ENCODE peak calls at places on chromosomes 13 and 19, in four cellular contexts. D, T, X and B are unnamed samples.

GRCh38 chr13:27008733-27009132 is 162.9 kb downstream of the USP12 start:
- DNase-seq in D (no peak), T (no peak), X (no peak), B (no peak)

GRCh38 chr13:78298657-78299056 is 304.7 kb downstream of the POU4F1 start:
- DNase-seq in T (no peak), X (no peak), D (no peak), B (no peak)

GRCh38 chr13:86020350-86021002 is 221.3 kb upstream of the SLITRK6 start:
- DNase-seq in T (no peak), X (no peak), D (no peak), B (peak)

GRCh38 chr13:50130686-50131051 is 115.4 kb downstream of the KCNRG start:
- DNase-seq in D (peak), X (no peak), T (no peak), B (peak)

GRCh38 chr19:36771275-36772231 is 1.1 kb downstream of the ZNF850 start:
- DNase-seq in X (peak), D (peak), T (peak), B (peak)

GRCh38 chr13:62887046-62887445 is 1471.4 kb upstream of the PCDH20 start:
- DNase-seq in D (no peak), X (no peak), T (no peak), B (no peak)

GRCh38 chr19:17847538-17848366 is at the start of gene JAK3:
- DNase-seq in X (peak), T (peak), D (peak), B (peak)

GRCh38 chr13:57632276-57633140 is 964 bp downstream of the PCDH17 start:
- DNase-seq in X (no peak), T (no peak), D (peak), B (peak)

GRCh38 chr19:33861950-33862349 is 65.3 kb downstream of the KCTD15 start:
- DNase-seq in T (no peak), X (no peak), D (no peak), B (no peak)

GRCh38 chr13:28357247-28357825 is 137.6 kb downstream of the FLT1 start:
- DNase-seq in D (no peak), X (no peak), T (no peak), B (no peak)

DNA sequence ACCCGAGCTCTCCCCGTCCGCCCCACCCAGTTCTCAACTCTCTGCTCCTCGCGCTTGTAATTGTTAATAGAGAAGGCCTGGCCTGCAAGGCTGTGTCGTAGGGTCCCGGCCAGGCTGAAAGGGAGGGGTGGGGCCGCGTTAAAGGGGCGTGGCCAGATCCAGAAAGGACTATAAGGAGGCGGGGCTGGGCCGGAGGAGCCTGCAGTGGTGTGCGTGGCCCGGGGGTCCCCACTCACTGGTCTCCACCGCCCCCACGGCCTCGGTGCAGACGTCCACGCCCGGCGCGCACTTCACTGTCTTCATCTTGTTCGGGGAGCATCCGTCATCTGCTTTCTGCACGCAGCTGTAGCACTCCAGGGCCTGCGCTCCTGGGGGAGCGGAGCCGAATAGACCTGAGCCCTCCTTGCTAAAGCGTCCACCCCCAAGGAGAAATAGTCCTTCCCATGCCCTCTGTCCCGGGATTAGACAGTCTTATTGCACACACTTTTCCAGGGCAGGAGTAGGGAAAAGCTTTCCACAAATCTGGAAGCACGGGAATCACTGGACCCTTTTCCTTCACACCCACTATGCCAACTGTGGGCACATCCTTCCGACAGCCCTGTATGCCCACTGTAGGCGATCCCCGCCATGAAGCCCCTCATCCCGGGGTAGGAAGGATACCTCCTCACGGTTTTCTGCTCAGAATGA is 1.2 kb downstream of the LYPD3 start:
- DNase-seq in D (peak), X (no peak), T (peak), B (peak)
- TF ChIP-seq FOXJ3 in D (no peak), X (no peak), T (no peak), B (no peak)

GRCh38 chr13:48319458-48320395 is 16.2 kb downstream of the RB1 start:
- DNase-seq in T (no peak), X (no peak), D (no peak), B (no peak)
- TF ChIP-seq FOXJ3 in T (no peak), X (no peak), D (no peak), B (no peak)

DNA sequence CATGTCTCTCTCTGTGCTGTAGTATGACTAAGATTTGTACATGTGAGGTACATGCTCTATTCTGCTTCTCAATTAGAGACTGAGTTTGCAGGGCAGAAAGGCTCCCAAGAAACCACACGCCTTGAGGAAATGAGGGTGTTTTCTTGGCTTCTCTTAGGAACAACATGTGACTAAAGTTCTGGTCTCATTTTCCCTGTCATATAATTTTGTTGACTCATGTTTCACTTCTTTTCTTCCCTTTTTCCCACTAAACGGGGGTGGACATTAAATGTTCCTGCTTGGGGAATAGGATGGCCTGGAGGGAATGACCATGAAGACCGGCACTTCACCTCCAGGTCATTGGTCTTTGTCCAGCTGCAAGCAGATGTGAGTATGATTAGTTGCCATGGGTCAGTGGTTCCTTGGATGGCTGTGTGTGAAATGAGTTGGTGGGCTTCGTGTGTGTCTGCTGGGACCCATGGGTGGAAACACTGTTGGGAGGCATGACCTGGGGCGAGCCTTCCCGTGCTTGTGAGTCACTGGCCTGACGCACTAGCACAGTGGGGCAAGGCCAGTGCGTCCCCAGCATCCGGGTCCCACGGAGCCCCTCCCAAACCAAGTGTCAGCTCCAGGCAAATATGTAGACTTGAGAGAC is 56.6 kb downstream of the COL4A1 start:
- DNase-seq in X (no peak), D (no peak), T (no peak), B (no peak)
- TF ChIP-seq FOXJ3 in X (no peak), D (no peak), T (no peak), B (no peak)

DNA sequence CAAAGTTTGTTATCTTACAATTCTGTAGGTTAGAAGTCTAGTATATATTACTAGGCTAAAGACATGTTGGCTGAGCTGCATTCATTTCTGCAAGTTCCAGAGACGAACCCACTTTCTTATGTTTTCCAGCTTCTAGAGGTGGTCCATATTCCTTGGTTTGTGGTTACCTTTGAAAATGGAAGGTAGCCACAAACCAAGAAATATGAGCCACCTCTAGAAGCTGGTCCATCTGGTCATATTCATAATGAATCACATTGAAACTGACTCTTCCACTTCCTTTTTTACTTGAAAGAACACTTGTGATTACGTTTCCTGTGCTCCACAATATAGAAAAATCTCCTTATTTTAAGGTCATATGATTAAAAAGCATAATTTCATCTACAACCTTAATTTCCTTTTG is 943.0 kb upstream of the PCDH9 start:
- DNase-seq in X (no peak), T (no peak), D (no peak), B (no peak)
- TF ChIP-seq FOXJ3 in X (no peak), T (no peak), D (no peak), B (no peak)

DNA sequence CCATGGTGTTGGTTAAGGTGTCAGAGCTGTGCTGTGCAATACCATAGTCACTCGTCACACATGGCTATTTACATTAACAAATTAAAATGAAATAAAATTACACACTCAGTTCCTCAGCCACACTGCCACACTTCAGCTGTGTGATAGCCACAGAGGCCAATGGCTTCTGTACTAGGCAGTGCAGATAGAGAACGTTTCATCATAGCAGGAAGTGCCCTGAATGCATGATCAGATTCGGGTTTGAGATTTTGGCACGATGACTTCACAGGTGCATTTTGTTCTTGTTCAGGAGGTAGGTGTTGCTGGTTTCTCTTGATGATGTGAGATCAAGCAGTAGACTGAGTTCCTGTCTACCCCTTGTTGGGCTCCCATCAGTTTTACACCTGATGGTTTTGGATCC is 6.5 kb downstream of the ARMC6 start:
- DNase-seq in X (no peak), T (no peak), D (no peak), B (no peak)
- TF ChIP-seq FOXJ3 in X (no peak), T (no peak), D (no peak), B (no peak)

GRCh38 chr13:36432106-36432544 is at the start of gene CCNA1:
- DNase-seq in D (peak), T (peak), X (no peak), B (peak)

GRCh38 chr13:36430247-36431203 is 1.8 kb upstream of the CCNA1 start:
- DNase-seq in X (no peak), D (peak), T (no peak), B (peak)

GRCh38 chr13:36431204-36432105 is 840 bp upstream of the CCNA1 start:
- DNase-seq in X (no peak), D (peak), T (no peak), B (no peak)

GRCh38 chr13:36428083-36428482 is 4.2 kb upstream of the CCNA1 start:
- DNase-seq in D (no peak), T (no peak), X (no peak), B (no peak)
- TF ChIP-seq FOXJ3 in D (no peak), T (no peak), X (no peak), B (no peak)

GRCh38 chr13:44414771-44415170 is 41.1 kb downstream of the SERP2 start:
- DNase-seq in T (no peak), D (no peak), X (no peak), B (no peak)
- TF ChIP-seq FOXJ3 in T (no peak), D (no peak), X (no peak), B (no peak)